ENCODE peak calls at places on chromosomes 6 and 20, in nine cellular contexts. U is hepatocyte; G is naive B cell; Q is activated naive CD4-positive, alpha-beta T cell treated with Interleukin-2 at 50 U/mL for 16 hours; E is stomach; V is transverse colon; P is ovary; M is AG04450; I is neuronal stem cell. H is an unnamed sample.

GRCh38 chr20:63021356-63022321 is 14.9 kb upstream of the BHLHE23 start:
- DNase-seq in U (no peak), G (no peak), Q (no peak), E (no peak), V (no peak), P (no peak), M (no peak), I (no peak), H (no peak)

GRCh38 chr6:152054441-152054840 is 247.0 kb downstream of the ESR1 start:
- DNase-seq in U (peak; percentile 22), G (no peak), Q (no peak), E (no peak), V (no peak), P (no peak), M (no peak), I (no peak), H (no peak)

GRCh38 chr20:61874421-61875068 is 191.1 kb downstream of the TAF4 start:
- DNase-seq in U (peak; percentile 28), G (no peak), Q (no peak), E (no peak), V (no peak), P (no peak), M (no peak), I (peak; percentile 30), H (peak; percentile 73)

GRCh38 chr6:129679758-129680157 is 30.2 kb downstream of the ARHGAP18 start:
- DNase-seq in U (no peak), G (no peak), Q (no peak), E (no peak), V (no peak), P (no peak), M (no peak), I (no peak), H (no peak)

GRCh38 chr6:48641544-48641943 is 530.5 kb upstream of the PTCHD4 start:
- DNase-seq in U (no peak), G (no peak), Q (no peak), E (no peak), V (no peak), P (no peak), M (peak; percentile 36), I (no peak), H (peak; percentile 16)

GRCh38 chr6:27406085-27406484 is 17.5 kb downstream of the ZNF391 start:
- DNase-seq in U (no peak), G (no peak), Q (no peak), E (no peak), V (no peak), P (no peak), M (no peak), I (no peak), H (no peak)

GRCh38 chr6:137487181-137487910 is 6.8 kb downstream of the OLIG3 start:
- DNase-seq in U (no peak), G (no peak), Q (no peak), E (no peak), V (no peak), P (no peak), M (no peak), I (peak; percentile 23), H (no peak)

GRCh38 chr6:150711584-150712501 is 112.2 kb downstream of the PLEKHG1 start:
- DNase-seq in U (no peak), G (no peak), Q (no peak), E (peak; percentile 78), V (peak; percentile 77), P (peak; percentile 30), M (no peak), I (no peak), H (no peak)

GRCh38 chr6:153013438-153013837 is 10.9 kb upstream of the MTRF1L start:
- DNase-seq in U (no peak), G (no peak), Q (no peak), E (no peak), V (no peak), P (no peak), M (no peak), I (no peak), H (no peak)

GRCh38 chr6:168194732-168195565 is 115.9 kb upstream of the FRMD1 start:
- DNase-seq in U (no peak), G (no peak), Q (no peak), E (peak; percentile 22), V (no peak), P (no peak), M (no peak), I (no peak), H (no peak)

GRCh38 chr6:166173292-166173951 is 5.8 kb upstream of the TBXT start:
- DNase-seq in U (peak; percentile 32), G (no peak), Q (no peak), E (peak; percentile 40), V (no peak), P (no peak), M (no peak), I (no peak), H (no peak)

GRCh38 chr20:43961116-43961515 is 46.5 kb downstream of the TOX2 start:
- DNase-seq in U (no peak), G (no peak), Q (no peak), E (no peak), V (no peak), P (no peak), M (no peak), I (no peak), H (no peak)

GRCh38 chr6:148497256-148497655 is 154.6 kb downstream of the SASH1 start:
- DNase-seq in U (no peak), G (no peak), Q (no peak), E (no peak), V (no peak), P (no peak), M (no peak), I (no peak), H (no peak)

GRCh38 chr6:148700713-148701392 is 46.0 kb upstream of the UST start:
- DNase-seq in U (peak; percentile 14), G (peak; percentile 14), Q (peak; percentile 4), E (no peak), V (peak; percentile 11), P (no peak), M (peak; percentile 2), I (peak; percentile 5), H (peak; percentile 64)

GRCh38 chr20:31926493-31926892 is 25.4 kb downstream of the PDRG1 start:
- DNase-seq in U (no peak), G (no peak), Q (no peak), E (no peak), V (no peak), P (no peak), M (no peak), I (no peak), H (no peak)

GRCh38 chr20:34558320-34559202 is at the start of gene MAP1LC3A:
- DNase-seq in U (peak; percentile 99), G (peak; percentile 91), Q (peak; percentile 94), E (peak; percentile 97), V (peak; percentile 96), P (peak; percentile 97), M (peak; percentile 88), I (peak; percentile 91), H (peak; percentile 99)